ENCODE peak calls at places on chromosomes 4 and X, in four cellular contexts. P is H1, O is mesendoderm, G is H9. B is an unnamed sample.

GRCh38 chr4:176270669-176271068 is 1.6 kb upstream of the ASB5 start:
- DNase-seq in G (no peak), P (no peak), O (peak), B (peak)

GRCh38 chr4:57077550-57078311 is 32.5 kb downstream of the IGFBP7 start:
- DNase-seq in G (peak), O (peak), P (no peak), B (peak)

GRCh38 chr4:157072002-157072401 is 3.9 kb upstream of the GLRB start:
- DNase-seq in G (no peak), P (no peak), O (no peak), B (peak)

GRCh38 chrX:48957477-48957826 is at the start of gene OTUD5:
- DNase-seq in P (peak), G (no peak), O (no peak), B (no peak)

GRCh38 chrX:42755820-42756219 is 22.1 kb downstream of the PPP1R2C start:
- DNase-seq in G (no peak), P (no peak), O (no peak), B (peak)

GRCh38 chr4:165379662-165380061 is 854 bp downstream of the CPE start:
- DNase-seq in G (peak), P (peak), O (peak), B (no peak)

GRCh38 chrX:49879656-49880277 is 483 bp downstream of the USP27X start:
- DNase-seq in O (peak), G (no peak), P (no peak), B (peak)

GRCh38 chr4:117010695-117011094 is 74.7 kb downstream of the TRAM1L1 start:
- DNase-seq in O (no peak), G (no peak), P (no peak), B (no peak)

GRCh38 chr4:133148690-133149363 is at the start of gene PCDH10:
- DNase-seq in P (peak), G (peak), O (peak), B (peak)

GRCh38 chrX:45667666-45668065 is 467.0 kb upstream of the DIPK2B start:
- DNase-seq in P (no peak), O (no peak), G (no peak), B (peak)

GRCh38 chrX:24464498-24464835 is 619 bp upstream of the PDK3 start:
- DNase-seq in P (no peak), O (no peak), G (no peak), B (no peak)

GRCh38 chr4:128812360-128812958 is 3.0 kb downstream of the JADE1 start:
- DNase-seq in P (peak), G (peak), O (peak), B (peak)

GRCh38 chr4:165621983-165622382 is 243.2 kb downstream of the CPE start:
- DNase-seq in O (peak), G (no peak), P (no peak), B (no peak)

GRCh38 chr4:93657527-93657926 is 171.0 kb upstream of the ATOH1 start:
- DNase-seq in O (no peak), G (no peak), P (no peak), B (no peak)

GRCh38 chrX:56281789-56282188 is 49.6 kb downstream of the KLF8 start:
- DNase-seq in G (no peak), P (no peak), O (peak), B (peak)

GRCh38 chrX:50204364-50204899 is at the start of gene CCNB3:
- DNase-seq in G (peak), O (peak), P (peak), B (peak)

GRCh38 chr4:122716825-122717448 is 15.6 kb upstream of the BBS12 start:
- DNase-seq in P (peak), G (peak), O (peak), B (peak)

GRCh38 chrX:13742397-13743176 is 8.0 kb downstream of the OFD1 start:
- DNase-seq in P (no peak), O (peak), G (no peak), B (no peak)

GRCh38 chr4:85556293-85556692 is 81.3 kb downstream of the ARHGAP24 start:
- DNase-seq in P (no peak), O (no peak), G (no peak), B (no peak)

GRCh38 chr4:12122316-12122715 is 693.6 kb upstream of the HS3ST1 start:
- DNase-seq in G (no peak), O (peak), P (no peak), B (no peak)

GRCh38 chrX:101619336-101619735 is 1.5 kb upstream of the ARMCX6 start:
- DNase-seq in P (no peak), O (peak), G (peak), B (peak)

GRCh38 chr4:120769227-120769626 is 153.3 kb downstream of the PRDM5 start:
- DNase-seq in P (no peak), G (no peak), O (peak), B (peak)

GRCh38 chr4:81891005-81891795 is 419.5 kb upstream of the RASGEF1B start:
- DNase-seq in G (no peak), P (no peak), O (no peak), B (no peak)

GRCh38 chr4:76296421-76296820 is 10.1 kb upstream of the STBD1 start:
- DNase-seq in O (no peak), P (no peak), G (no peak), B (no peak)

GRCh38 chr4:168865854-168866253 is 144.2 kb downstream of the CBR4 start:
- DNase-seq in G (no peak), O (no peak), P (no peak), B (no peak)

GRCh38 chrX:6460893-6461490 is 73.9 kb downstream of the VCX3A start:
- DNase-seq in G (no peak), P (no peak), O (peak), B (no peak)

GRCh38 chrX:5810636-5811035 is 418.0 kb downstream of the NLGN4X start:
- DNase-seq in P (no peak), O (peak), G (no peak), B (no peak)

GRCh38 chrX:132022863-132023116 is 312 bp upstream of the STK26 start:
- DNase-seq in G (no peak), P (no peak), O (no peak), B (no peak)

GRCh38 chr4:107824367-107825071 is at the start of gene SGMS2:
- DNase-seq in G (peak), O (peak), P (peak), B (peak)

GRCh38 chr4:152011469-152011868 is 250.7 kb upstream of the GATB start:
- DNase-seq in P (no peak), G (no peak), O (no peak), B (no peak)

GRCh38 chrX:9737363-9737762 is 28.3 kb downstream of the GPR143 start:
- DNase-seq in O (no peak), P (no peak), G (no peak), B (no peak)
- H4K5ac ChIP-seq in O (no peak), P (no peak), G (no peak), B (no peak)

GRCh38 chr4:2807571-2807970 is 14.7 kb downstream of the SH3BP2 start:
- DNase-seq in P (no peak), G (no peak), O (no peak), B (no peak)
- H2AK5ac ChIP-seq in P (no peak), G (no peak), O (no peak), B (no peak)

GRCh38 chrX:41234962-41235361 is 99.0 kb upstream of the DDX3X start:
- DNase-seq in G (no peak), P (no peak), O (no peak), B (no peak)
- H3K27ac ChIP-seq in G (no peak), P (no peak), O (no peak), B (no peak)

GRCh38 chr4:89358935-89359364 is 51.4 kb upstream of the GPRIN3 start:
- DNase-seq in O (no peak), G (no peak), P (no peak), B (no peak)
- H4K5ac ChIP-seq in O (no peak), G (no peak), P (no peak), B (no peak)

GRCh38 chr4:7352486-7352885 is 82.2 kb downstream of the PSAPL1 start:
- DNase-seq in P (no peak), G (no peak), O (no peak), B (no peak)
- H2AK5ac ChIP-seq in P (no peak), G (no peak), O (no peak), B (no peak)

B was measured in IMR-90.